ENCODE peak calls at places on chromosomes 12 and 14, in eight cellular contexts. L, Y, T, X, G, R, I and U are unnamed samples.

GRCh38 chr12:52581481-52581880 is 7.8 kb upstream of the KRT74 start:
- DNase-seq in L (no peak), Y (no peak), T (no peak), X (no peak), G (no peak), R (peak; percentile 93), I (peak; percentile 24), U (no peak)

GRCh38 chr12:103966736-103967135 is 1.1 kb downstream of the TDG start:
- DNase-seq in L (no peak), Y (no peak), T (no peak), X (no peak), G (no peak), R (no peak), I (no peak), U (no peak)

GRCh38 chr14:100049220-100049619 is 16.0 kb upstream of the EVL start:
- DNase-seq in L (no peak), Y (no peak), T (no peak), X (no peak), G (peak; percentile 84), R (peak; percentile 20), I (no peak), U (no peak)

GRCh38 chr14:74978416-74978947 is 23.1 kb upstream of the PGF start:
- DNase-seq in L (no peak), Y (no peak), T (no peak), X (no peak), G (no peak), R (peak; percentile 40), I (no peak), U (no peak)

GRCh38 chr12:69661386-69661785 is 37.7 kb downstream of the BEST3 start:
- DNase-seq in L (no peak), Y (no peak), T (no peak), X (no peak), G (no peak), R (no peak), I (no peak), U (no peak)

GRCh38 chr12:88575361-88575959 is 4.8 kb downstream of the KITLG start:
- DNase-seq in L (no peak), Y (no peak), T (no peak), X (no peak), G (peak; percentile 47), R (no peak), I (no peak), U (no peak)

GRCh38 chr12:84508943-84509342 is 403.7 kb downstream of the SLC6A15 start:
- DNase-seq in L (peak; percentile 32), Y (no peak), T (no peak), X (no peak), G (peak; percentile 83), R (peak; percentile 80), I (no peak), U (no peak)

GRCh38 chr14:68016243-68016914 is 196.8 kb downstream of the RAD51B start:
- DNase-seq in L (no peak), Y (no peak), T (no peak), X (no peak), G (peak; percentile 75), R (no peak), I (no peak), U (no peak)

GRCh38 chr12:79055926-79056674 is 191.5 kb downstream of the SYT1 start:
- DNase-seq in L (no peak), Y (peak; percentile 46), T (no peak), X (no peak), G (peak; percentile 63), R (peak; percentile 82), I (no peak), U (no peak)

GRCh38 chr12:79058342-79058741 is 193.8 kb downstream of the SYT1 start:
- DNase-seq in L (no peak), Y (peak; percentile 77), T (no peak), X (no peak), G (peak; percentile 56), R (peak; percentile 62), I (no peak), U (no peak)

GRCh38 chr12:79053394-79053793 is 188.8 kb downstream of the SYT1 start:
- DNase-seq in L (no peak), Y (no peak), T (no peak), X (no peak), G (no peak), R (no peak), I (no peak), U (no peak)

GRCh38 chr12:79057540-79057939 is 193.0 kb downstream of the SYT1 start:
- DNase-seq in L (no peak), Y (no peak), T (no peak), X (no peak), G (no peak), R (no peak), I (no peak), U (no peak)

DNA sequence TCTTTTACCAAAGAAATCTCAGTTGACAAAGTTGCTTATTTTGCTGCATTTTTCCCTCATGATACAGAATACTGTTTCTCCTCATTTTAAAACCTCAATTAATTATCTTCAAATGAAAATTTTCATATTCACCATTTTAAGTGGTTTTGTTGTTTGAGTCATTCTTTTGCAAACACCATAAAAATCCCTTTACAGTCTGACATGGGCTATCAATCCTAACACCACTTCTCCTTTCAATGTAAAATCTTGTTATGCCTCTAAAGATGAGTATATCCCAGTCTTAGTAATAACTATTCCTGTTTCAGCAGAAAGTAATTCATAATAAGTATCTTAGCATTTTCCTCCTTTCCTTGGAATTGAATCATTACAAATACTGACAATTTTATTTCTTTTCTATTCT is 192.2 kb downstream of the SYT1 start:
- DNase-seq in L (no peak), Y (no peak), T (no peak), X (no peak), G (peak; percentile 33), R (no peak), I (no peak), U (no peak)
- H3K27ac ChIP-seq in L (no peak overlapping the region), Y (peak overlapping the region; percentile 48), T (no peak overlapping the region), X (no peak overlapping the region), G (no peak overlapping the region), R (no peak overlapping the region), I (no peak overlapping the region), U (no peak overlapping the region)

DNA sequence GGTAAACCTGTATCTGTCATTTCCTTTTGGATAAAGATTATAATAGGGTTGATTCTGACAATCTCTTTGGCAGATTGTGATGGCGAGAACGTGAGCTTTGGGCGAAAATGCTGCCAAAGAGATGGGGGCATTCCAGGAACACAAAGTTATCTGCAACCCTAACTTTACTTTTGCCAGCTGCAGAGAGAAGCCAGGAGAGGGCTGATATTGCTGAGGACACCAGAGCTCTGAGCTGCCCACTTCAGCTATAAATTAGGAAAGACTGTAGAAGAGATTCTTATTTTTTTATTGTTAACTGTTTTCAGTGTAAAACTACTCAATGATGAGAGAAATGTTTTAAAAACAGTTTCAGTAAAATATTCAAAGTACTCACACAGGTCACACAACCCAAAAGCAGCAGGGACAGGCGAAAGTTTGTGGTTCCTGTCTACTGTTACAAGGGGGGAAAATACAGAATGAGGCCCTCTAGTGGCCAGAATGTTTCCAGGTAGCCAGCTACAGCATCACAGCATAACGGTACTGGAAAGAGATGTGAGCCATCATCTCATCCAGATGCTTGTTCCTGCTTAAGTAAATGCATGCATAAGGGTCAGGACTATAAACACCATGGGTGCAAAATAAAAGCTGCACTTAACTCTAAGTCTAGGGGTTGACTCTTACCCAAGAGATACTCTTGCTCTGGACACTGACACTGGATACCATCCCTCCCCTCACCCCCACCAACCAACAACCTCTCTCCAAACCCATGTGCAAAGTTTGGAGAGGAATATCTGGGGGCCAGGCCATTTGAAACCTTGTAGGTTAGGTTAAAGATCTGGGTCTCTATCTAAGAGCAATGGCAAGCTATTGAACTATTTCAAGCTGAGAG is 498.4 kb downstream of the RMST start:
- DNase-seq in L (no peak), Y (peak; percentile 8), T (peak; percentile 20), X (peak; percentile 21), G (peak; percentile 14), R (peak; percentile 30), I (peak; percentile 58), U (no peak)
- TF ChIP-seq CTCF in L (peak; percentile 58), Y (peak; percentile 82), T (peak; percentile 71), X (peak; percentile 25), G (no peak), R (peak; percentile 86), I (no peak), U (peak; percentile 32)

GRCh38 chr12:53990311-53991076 is 5.5 kb downstream of the HOXC10 start:
- DNase-seq in L (no peak), Y (no peak), T (no peak), X (no peak), G (no peak), R (no peak), I (no peak), U (no peak)

GRCh38 chr12:53987748-53988147 is 2.8 kb downstream of the HOXC10 start:
- DNase-seq in L (no peak), Y (no peak), T (no peak), X (no peak), G (no peak), R (no peak), I (no peak), U (no peak)

GRCh38 chr12:53988519-53989226 is 3.7 kb downstream of the HOXC10 start:
- DNase-seq in L (no peak), Y (no peak), T (no peak), X (no peak), G (no peak), R (no peak), I (no peak), U (no peak)

GRCh38 chr12:53991077-53991460 is 6.1 kb downstream of the HOXC10 start:
- DNase-seq in L (no peak), Y (no peak), T (no peak), X (no peak), G (no peak), R (peak; percentile 64), I (no peak), U (no peak)

DNA sequence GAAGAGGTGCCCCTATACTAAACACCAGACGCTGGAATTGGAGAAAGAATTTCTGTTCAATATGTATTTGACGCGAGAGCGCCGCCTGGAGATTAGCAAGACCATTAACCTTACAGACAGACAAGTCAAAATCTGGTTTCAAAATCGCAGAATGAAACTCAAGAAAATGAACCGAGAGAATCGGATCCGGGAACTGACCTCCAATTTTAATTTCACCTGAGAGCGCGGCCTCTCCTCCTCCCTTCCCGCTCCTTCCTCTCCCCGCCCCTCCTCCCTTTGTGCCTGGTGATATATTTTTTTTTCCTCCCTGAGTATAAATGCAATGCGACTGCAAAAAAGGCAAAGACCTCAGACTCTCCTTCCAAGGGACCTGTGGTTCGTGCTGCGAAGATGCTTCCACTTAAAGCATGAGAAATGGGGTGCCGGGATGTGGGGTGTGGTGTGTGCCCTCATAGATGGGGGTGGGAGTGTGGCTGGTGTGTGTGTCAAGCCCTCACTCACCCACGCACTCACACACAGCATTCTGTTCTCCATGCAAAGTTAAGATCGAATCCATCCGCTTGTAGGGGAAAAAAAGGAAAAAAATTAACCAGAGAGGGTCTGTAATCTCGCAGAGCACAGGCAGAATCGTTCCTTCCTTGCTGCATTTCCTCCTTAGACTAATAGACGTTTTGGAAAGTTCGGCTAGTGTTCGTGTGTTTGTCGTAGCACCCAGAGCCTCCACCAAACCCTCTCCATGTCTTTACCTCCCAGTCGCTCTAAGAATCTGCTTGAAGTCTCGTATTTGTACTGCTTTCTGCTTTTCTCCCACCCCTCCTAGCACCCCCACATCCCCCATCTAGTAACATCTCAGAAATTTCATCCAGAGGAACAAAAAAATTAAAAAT is 4.5 kb downstream of the HOXC10 start:
- DNase-seq in L (no peak), Y (no peak), T (no peak), X (no peak), G (peak; percentile 61), R (peak; percentile 57), I (no peak), U (no peak)
- H3K27me3 ChIP-seq in L (peaks cover 100% of the 10 kb centered on the region), Y (no peaks in the 10 kb centered on the region), T (no peaks in the 10 kb centered on the region), X (peaks cover 96% of the 10 kb centered on the region), G (peaks cover 89% of the 10 kb centered on the region), R (no peaks in the 10 kb centered on the region), I (peaks cover 85% of the 10 kb centered on the region), U (peaks cover 96% of the 10 kb centered on the region)

DNA sequence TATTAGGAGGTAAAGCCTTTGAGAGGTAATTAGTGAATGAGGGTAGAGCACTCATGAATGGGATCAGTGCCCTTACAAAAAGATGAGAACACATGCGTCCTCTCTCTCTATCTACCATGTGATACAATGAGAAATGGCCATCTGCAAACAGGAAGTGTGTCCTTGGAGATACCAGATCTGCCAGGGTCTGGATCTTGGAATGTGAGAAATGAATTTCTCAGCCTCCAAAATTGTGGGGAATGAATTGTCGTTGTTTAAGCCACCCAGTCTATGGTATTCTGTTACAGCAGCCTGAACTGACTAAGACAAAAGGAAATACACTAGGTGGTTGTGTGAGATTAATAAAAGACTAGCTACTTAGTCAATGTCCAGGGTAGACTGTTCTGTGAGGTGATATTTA is 366.6 kb downstream of the NELL2 start:
- DNase-seq in L (no peak), Y (no peak), T (no peak), X (no peak), G (no peak), R (no peak), I (no peak), U (no peak)
- H3K27ac ChIP-seq in L (no peak overlapping the region), Y (no peak overlapping the region), T (no peak overlapping the region), X (no peak overlapping the region), G (no peak overlapping the region), R (no peak overlapping the region), I (no peak overlapping the region), U (no peak overlapping the region)